ENCODE peak calls at places on chromosomes 2 and 18, in nine cellular contexts. L is NCI-H1436; R is thyroid gland; C is effector memory CD8-positive, alpha-beta T cell; Y is NCI-H774; E is substantia nigra; B is A172; I is cardiac fibroblast; Z is posterior vena cava. H is an unnamed sample.
A peak's percentile ranks its signal among the peaks of the same experiment; 100 is the strongest.

GRCh38 chr2:37648316-37649011 is 23.0 kb downstream of the CDC42EP3 start:
- DNase-seq in R (peak; percentile 19), Y (no peak), L (no peak), Z (peak; percentile 89), I (peak; percentile 51), C (peak; percentile 46), B (no peak), E (no peak), H (peak; percentile 24)

GRCh38 chr2:8633735-8634313 is 48.0 kb upstream of the ID2 start:
- DNase-seq in Z (peak; percentile 62), Y (no peak), B (peak; percentile 90), R (no peak), L (no peak), E (no peak), C (no peak), I (peak; percentile 88), H (no peak)

GRCh38 chr2:39379643-39380524 is 57.2 kb downstream of the MAP4K3 start:
- DNase-seq in E (no peak), L (peak; percentile 34), I (peak; percentile 83), Y (peak; percentile 30), B (peak; percentile 63), R (no peak), C (no peak), Z (no peak), H (peak; percentile 33)

GRCh38 chr2:73939419-73939818 is 12.7 kb downstream of the DGUOK start:
- DNase-seq in E (no peak), R (peak; percentile 16), B (no peak), Y (no peak), L (no peak), Z (no peak), I (peak; percentile 51), C (no peak), H (no peak)

GRCh38 chr18:46621871-46622270 is 35.1 kb downstream of the LOXHD1 start:
- DNase-seq in Z (no peak), Y (no peak), C (no peak), I (no peak), L (no peak), R (no peak), E (no peak), B (no peak), H (no peak)

GRCh38 chr2:181289698-181290097 is 167.5 kb upstream of the ITGA4 start:
- DNase-seq in Z (no peak), I (no peak), Y (no peak), C (no peak), E (no peak), L (no peak), R (no peak), B (no peak), H (no peak)

GRCh38 chr2:110993557-110994231 is 127.0 kb upstream of the BCL2L11 start:
- DNase-seq in R (peak; percentile 87), C (no peak), Z (no peak), I (no peak), L (peak; percentile 12), B (peak; percentile 16), E (no peak), Y (peak; percentile 37), H (no peak)

GRCh38 chr2:239820836-239821693 is 204.1 kb downstream of the NDUFA10 start:
- DNase-seq in C (no peak), R (no peak), Y (no peak), I (no peak), L (no peak), E (no peak), B (no peak), Z (peak; percentile 81), H (no peak)

GRCh38 chr18:58924473-58924872 is 59.8 kb downstream of the ZNF532 start:
- DNase-seq in Y (no peak), Z (no peak), I (no peak), E (no peak), L (no peak), R (no peak), C (no peak), B (no peak), H (no peak)

GRCh38 chr18:79664525-79665125 is 15.0 kb upstream of the CTDP1 start:
- DNase-seq in R (no peak), L (no peak), Z (no peak), C (no peak), B (peak; percentile 37), E (no peak), Y (no peak), I (peak; percentile 38), H (no peak)

GRCh38 chr2:241842620-241843211 is 16.0 kb downstream of the PDCD1 start:
- DNase-seq in B (no peak), L (no peak), Y (no peak), R (peak; percentile 22), E (no peak), Z (peak; percentile 91), I (no peak), C (peak; percentile 58), H (peak; percentile 23)

GRCh38 chr2:113240915-113241911 is 37.5 kb downstream of the PAX8 start:
- DNase-seq in B (peak; percentile 100), Z (peak; percentile 91), E (no peak), L (no peak), I (peak; percentile 96), Y (no peak), R (peak; percentile 78), C (no peak), H (no peak)

GRCh38 chr18:44729631-44730101 is 49.0 kb downstream of the SETBP1 start:
- DNase-seq in R (no peak), L (no peak), Y (no peak), Z (no peak), B (peak; percentile 7), I (peak; percentile 40), C (peak; percentile 61), E (no peak), H (no peak)

GRCh38 chr2:188449570-188449969 is 157.9 kb downstream of the GULP1 start:
- DNase-seq in I (no peak), L (no peak), R (no peak), E (no peak), Y (no peak), C (no peak), B (no peak), Z (no peak), H (no peak)

GRCh38 chr2:69482471-69482870 is 45.2 kb upstream of the NFU1 start:
- DNase-seq in B (no peak), E (no peak), I (no peak), Z (no peak), R (peak; percentile 50), L (peak; percentile 25), C (no peak), Y (peak; percentile 20), H (no peak)

GRCh38 chr2:216665240-216665639 is 30.1 kb downstream of the IGFBP5 start:
- DNase-seq in R (peak; percentile 83), Y (no peak), Z (no peak), B (no peak), C (no peak), L (no peak), E (no peak), I (peak; percentile 66), H (no peak)

GRCh38 chr2:231883468-231883881 is 42.7 kb downstream of the NPPC start:
- DNase-seq in Y (no peak), B (peak; percentile 88), L (no peak), C (no peak), E (no peak), R (no peak), I (no peak), Z (no peak), H (no peak)

GRCh38 chr2:18762667-18763066 is 173.3 kb upstream of the NT5C1B start:
- DNase-seq in C (no peak), E (no peak), B (no peak), I (no peak), R (no peak), L (no peak), Y (no peak), Z (no peak), H (no peak)

GRCh38 chr2:71347517-71347916 is 15.9 kb downstream of the ZNF638 start:
- DNase-seq in R (no peak), E (no peak), L (no peak), I (peak; percentile 23), C (peak; percentile 18), Z (no peak), Y (no peak), B (peak; percentile 5), H (no peak)

GRCh38 chr2:199470672-199471442 is 13.1 kb upstream of the SATB2 start:
- DNase-seq in I (no peak), Y (no peak), R (no peak), C (no peak), B (no peak), E (no peak), L (no peak), Z (no peak), H (no peak)

GRCh38 chr2:217419075-217419671 is 559.3 kb upstream of the TNP1 start:
- DNase-seq in E (no peak), B (no peak), Y (no peak), Z (no peak), R (no peak), L (no peak), I (no peak), C (no peak), H (no peak)

GRCh38 chr2:3470166-3470651 is 49.1 kb downstream of the ADI1 start:
- DNase-seq in C (no peak), R (no peak), L (no peak), B (peak; percentile 91), Y (no peak), I (peak; percentile 96), E (no peak), Z (peak; percentile 90), H (no peak)

GRCh38 chr2:62216616-62217015 is 20.7 kb downstream of the B3GNT2 start:
- DNase-seq in B (peak; percentile 27), R (no peak), I (peak; percentile 90), L (no peak), Z (no peak), E (no peak), C (no peak), Y (no peak), H (no peak)

GRCh38 chr2:46885376-46885775 is 30.2 kb downstream of the MCFD2 start:
- DNase-seq in Z (no peak), R (no peak), Y (no peak), I (peak; percentile 53), B (no peak), E (no peak), L (no peak), C (no peak), H (no peak)

GRCh38 chr18:45359275-45360009 is 255.8 kb upstream of the SLC14A2 start:
- DNase-seq in L (peak; percentile 18), Y (peak; percentile 64), C (no peak), Z (no peak), E (no peak), B (no peak), R (no peak), I (no peak), H (no peak)

GRCh38 chr2:232891621-232892071 is 21.6 kb downstream of the SNORC start:
- DNase-seq in C (no peak), B (no peak), R (no peak), I (peak; percentile 76), Y (no peak), Z (peak; percentile 46), E (no peak), L (no peak), H (no peak)

GRCh38 chr2:88842656-88843055 is 151.2 kb downstream of the RPIA start:
- DNase-seq in Z (no peak), E (no peak), B (no peak), Y (no peak), I (no peak), C (no peak), L (no peak), R (no peak), H (no peak)

GRCh38 chr2:64283641-64284371 is 139.6 kb upstream of the PELI1 start:
- DNase-seq in I (no peak), Z (no peak), Y (no peak), C (no peak), E (no peak), B (no peak), R (no peak), L (no peak), H (peak; percentile 51)

GRCh38 chr2:233005096-233005495 is 8.0 kb downstream of the NGEF start:
- DNase-seq in E (no peak), Y (no peak), C (no peak), B (no peak), Z (peak; percentile 24), L (no peak), I (no peak), R (no peak), H (no peak)

GRCh38 chr2:110883401-110883800 is 151.0 kb downstream of the ACOXL start:
- DNase-seq in R (no peak), B (no peak), I (no peak), C (no peak), Y (no peak), L (no peak), E (no peak), Z (no peak), H (no peak)

GRCh38 chr18:2087877-2088673 is 483.2 kb downstream of the METTL4 start:
- DNase-seq in C (no peak), R (no peak), L (no peak), Z (no peak), B (no peak), E (no peak), I (peak; percentile 85), Y (no peak), H (no peak)